ENCODE peak calls at places on chromosomes 3 and 15, in seven cellular contexts. B, N, E, F, K, U and G are unnamed samples.

GRCh38 chr3:29720660-29721059 is 439.8 kb downstream of the RBMS3 start:
- DNase-seq in K (no peak), F (no peak), E (no peak), U (no peak), B (no peak), N (no peak), G (no peak)

GRCh38 chr15:36161781-36162212 is 417.6 kb upstream of the CDIN1 start:
- DNase-seq in E (peak), K (peak), B (peak), U (peak), N (no peak), F (no peak), G (peak)

GRCh38 chr3:189331002-189331418 is 159.2 kb downstream of the TPRG1 start:
- DNase-seq in B (no peak), N (no peak), U (no peak), E (no peak), F (no peak), K (no peak), G (no peak)

GRCh38 chr15:55574096-55574495 is 14.0 kb downstream of the PYGO1 start:
- DNase-seq in B (no peak), U (no peak), F (no peak), N (no peak), K (no peak), E (no peak), G (no peak)

GRCh38 chr3:137514853-137515252 is 249.3 kb upstream of the SOX14 start:
- DNase-seq in E (no peak), K (no peak), N (no peak), F (no peak), B (no peak), U (no peak), G (no peak)

GRCh38 chr3:46231323-46231722 is 10.9 kb upstream of the CCR3 start:
- DNase-seq in B (no peak), K (no peak), F (no peak), N (no peak), E (no peak), U (no peak), G (no peak)

GRCh38 chr15:82139823-82140268 is 94.0 kb upstream of the MEX3B start:
- DNase-seq in E (peak), K (no peak), B (peak), N (no peak), F (no peak), U (peak), G (peak)

GRCh38 chr15:85318048-85318731 is 62.2 kb upstream of the AKAP13 start:
- DNase-seq in U (peak), F (no peak), K (no peak), N (no peak), E (peak), B (no peak), G (peak)

GRCh38 chr15:51386029-51386428 is 44.6 kb downstream of the GLDN start:
- DNase-seq in B (no peak), E (no peak), K (no peak), U (no peak), N (no peak), F (no peak), G (no peak)

GRCh38 chr3:133926736-133927542 is 31.3 kb upstream of the RAB6B start:
- DNase-seq in U (no peak), N (no peak), K (no peak), E (peak), F (no peak), B (no peak), G (no peak)

GRCh38 chr3:144229237-144229830 is 257.7 kb downstream of the DIPK2A start:
- DNase-seq in E (no peak), K (no peak), B (no peak), F (no peak), N (no peak), U (peak), G (no peak)

GRCh38 chr3:76827647-76828273 is 212.1 kb upstream of the ROBO2 start:
- DNase-seq in B (no peak), F (no peak), N (no peak), K (no peak), E (peak), U (no peak), G (no peak)

GRCh38 chr3:101829066-101829830 is 20.1 kb upstream of the NFKBIZ start:
- DNase-seq in E (peak), F (no peak), K (peak), B (peak), N (peak), U (peak), G (peak)

GRCh38 chr3:182327196-182327681 is 466.1 kb upstream of the ATP11B start:
- DNase-seq in N (no peak), U (no peak), E (no peak), B (no peak), F (no peak), K (no peak), G (no peak)